ENCODE peak calls at places on chromosomes 11 and 22, in ten cellular contexts. V is right lobe of liver; P is breast epithelium; T is AG09309; E is foreskin keratinocyte; X is CD8-positive, alpha-beta T cell; L is astrocyte; W is DND-41; Z is BJ; Y is heart right ventricle. H is an unnamed sample.

GRCh38 chr11:119111361-119111925 is 4.3 kb downstream of the C2CD2L start:
- DNase-seq in V (no peak), P (no peak), T (no peak), E (no peak), X (no peak), L (no peak), W (no peak), Z (no peak), Y (no peak), H (no peak)

GRCh38 chr22:46171940-46172339 is 21.6 kb downstream of the PPARA start:
- DNase-seq in V (no peak), P (no peak), T (peak), E (peak), X (no peak), L (peak), W (peak), Z (peak), Y (no peak), H (no peak)

GRCh38 chr11:110003426-110003825 is 89.8 kb upstream of the ZC3H12C start:
- DNase-seq in V (no peak), P (no peak), T (no peak), E (no peak), X (no peak), L (no peak), W (no peak), Z (no peak), Y (no peak), H (no peak)

GRCh38 chr11:83120328-83120727 is 36.6 kb upstream of the PCF11 start:
- DNase-seq in V (no peak), P (no peak), T (no peak), E (no peak), X (no peak), L (peak), W (no peak), Z (no peak), Y (no peak), H (no peak)

GRCh38 chr11:118207079-118207478 is 17.7 kb downstream of the JAML start:
- DNase-seq in V (no peak), P (no peak), T (no peak), E (no peak), X (no peak), L (no peak), W (no peak), Z (no peak), Y (no peak), H (no peak)

GRCh38 chr11:66973956-66974585 is 1.0 kb upstream of the C11orf86 start:
- DNase-seq in V (no peak), P (no peak), T (no peak), E (no peak), X (no peak), L (no peak), W (no peak), Z (no peak), Y (no peak), H (no peak)

GRCh38 chr11:65274734-65275682 is 13.2 kb downstream of the POLA2 start:
- DNase-seq in V (peak), P (peak), T (peak), E (peak), X (no peak), L (peak), W (peak), Z (peak), Y (peak), H (no peak)

GRCh38 chr11:86244063-86244521 is 461 bp upstream of the EED start:
- DNase-seq in V (peak), P (peak), T (peak), E (peak), X (peak), L (peak), W (peak), Z (no peak), Y (peak), H (peak)

GRCh38 chr11:134510641-134511040 is 98.6 kb upstream of the B3GAT1 start:
- DNase-seq in V (no peak), P (peak), T (no peak), E (no peak), X (no peak), L (no peak), W (peak), Z (no peak), Y (no peak), H (peak)

GRCh38 chr22:44331881-44332714 is 19.3 kb upstream of the SHISAL1 start:
- DNase-seq in V (no peak), P (no peak), T (no peak), E (no peak), X (no peak), L (no peak), W (no peak), Z (no peak), Y (no peak), H (no peak)

GRCh38 chr22:35686298-35686697 is 31.4 kb upstream of the APOL5 start:
- DNase-seq in V (no peak), P (no peak), T (no peak), E (no peak), X (no peak), L (no peak), W (no peak), Z (no peak), Y (no peak), H (no peak)

GRCh38 chr22:27771637-27772369 is 29.8 kb downstream of the MN1 start:
- DNase-seq in V (no peak), P (no peak), T (no peak), E (no peak), X (no peak), L (no peak), W (no peak), Z (no peak), Y (no peak), H (no peak)

GRCh38 chr22:17741866-17742527 is 32.3 kb downstream of the BID start:
- DNase-seq in V (no peak), P (no peak), T (no peak), E (no peak), X (no peak), L (no peak), W (no peak), Z (no peak), Y (no peak), H (no peak)

GRCh38 chr11:76209671-76209955 is 3.3 kb upstream of the WNT11 start:
- DNase-seq in V (no peak), P (no peak), T (no peak), E (no peak), X (no peak), L (no peak), W (no peak), Z (no peak), Y (no peak), H (no peak)

GRCh38 chr11:111440416-111441205 is 61.5 kb upstream of the POU2AF1 start:
- DNase-seq in V (no peak), P (no peak), T (no peak), E (no peak), X (no peak), L (no peak), W (no peak), Z (no peak), Y (no peak), H (no peak)

GRCh38 chr11:57779275-57779674 is 17.7 kb downstream of the CTNND1 start:
- DNase-seq in V (no peak), P (no peak), T (no peak), E (peak), X (no peak), L (peak), W (no peak), Z (no peak), Y (peak), H (no peak)

GRCh38 chr11:783581-784015 is 6.3 kb downstream of the CEND1 start:
- DNase-seq in V (peak), P (peak), T (peak), E (peak), X (no peak), L (peak), W (no peak), Z (no peak), Y (peak), H (no peak)

GRCh38 chr11:83060965-83061364 is 10.7 kb downstream of the RAB30 start:
- DNase-seq in V (no peak), P (no peak), T (no peak), E (no peak), X (no peak), L (no peak), W (no peak), Z (no peak), Y (no peak), H (no peak)

GRCh38 chr11:76863196-76863777 is 2.6 kb downstream of the ACER3 start:
- DNase-seq in V (no peak), P (no peak), T (no peak), E (no peak), X (no peak), L (no peak), W (no peak), Z (no peak), Y (no peak), H (no peak)

GRCh38 chr22:45917146-45917545 is 59.8 kb downstream of the WNT7B start:
- DNase-seq in V (no peak), P (no peak), T (no peak), E (no peak), X (no peak), L (no peak), W (no peak), Z (no peak), Y (no peak), H (no peak)

GRCh38 chr11:122115520-122116343 is at the start of gene BLID:
- DNase-seq in V (no peak), P (no peak), T (no peak), E (no peak), X (no peak), L (no peak), W (no peak), Z (no peak), Y (no peak), H (no peak)

GRCh38 chr11:94792453-94792852 is 24.3 kb downstream of the AMOTL1 start:
- DNase-seq in V (no peak), P (no peak), T (no peak), E (no peak), X (no peak), L (no peak), W (no peak), Z (no peak), Y (no peak), H (no peak)

GRCh38 chr11:15936011-15936410 is 420.3 kb downstream of the SOX6 start:
- DNase-seq in V (no peak), P (no peak), T (no peak), E (no peak), X (no peak), L (no peak), W (no peak), Z (no peak), Y (no peak), H (no peak)

GRCh38 chr11:20068691-20069090 is 91.6 kb downstream of the DBX1 start:
- DNase-seq in V (no peak), P (peak), T (no peak), E (no peak), X (no peak), L (no peak), W (no peak), Z (no peak), Y (no peak), H (no peak)

GRCh38 chr11:111730871-111731591 is 35.2 kb downstream of the PPP2R1B start:
- DNase-seq in V (peak), P (peak), T (no peak), E (no peak), X (no peak), L (peak), W (no peak), Z (no peak), Y (no peak), H (no peak)

GRCh38 chr11:103532133-103532788 is 423.0 kb downstream of the DYNC2H1 start:
- DNase-seq in V (no peak), P (no peak), T (peak), E (peak), X (no peak), L (peak), W (no peak), Z (peak), Y (no peak), H (no peak)

GRCh38 chr11:67266424-67267187 is at the start of gene GRK2:
- DNase-seq in V (peak), P (no peak), T (no peak), E (no peak), X (peak), L (no peak), W (peak), Z (no peak), Y (no peak), H (no peak)

GRCh38 chr22:49210606-49211005 is 617.1 kb downstream of the BRD1 start:
- DNase-seq in V (peak), P (peak), T (no peak), E (no peak), X (peak), L (no peak), W (no peak), Z (no peak), Y (no peak), H (no peak)

GRCh38 chr11:74784234-74784633 is 35.6 kb downstream of the RNF169 start:
- DNase-seq in V (no peak), P (no peak), T (no peak), E (no peak), X (no peak), L (no peak), W (no peak), Z (no peak), Y (no peak), H (no peak)

GRCh38 chr11:61264795-61265194 is 23.8 kb downstream of the PGA5 start:
- DNase-seq in V (peak), P (no peak), T (no peak), E (no peak), X (no peak), L (no peak), W (no peak), Z (no peak), Y (no peak), H (no peak)

GRCh38 chr11:107840120-107840479 is 18.5 kb downstream of the SLC35F2 start:
- DNase-seq in V (no peak), P (no peak), T (no peak), E (no peak), X (no peak), L (no peak), W (no peak), Z (no peak), Y (no peak), H (no peak)

GRCh38 chr11:58204042-58204441 is at the start of gene OR1S2:
- DNase-seq in V (no peak), P (no peak), T (no peak), E (no peak), X (no peak), L (no peak), W (no peak), Z (no peak), Y (no peak), H (no peak)

GRCh38 chr11:10392680-10393079 is 62.4 kb upstream of the AMPD3 start:
- DNase-seq in V (no peak), P (no peak), T (no peak), E (no peak), X (no peak), L (peak), W (no peak), Z (no peak), Y (no peak), H (no peak)

DNA sequence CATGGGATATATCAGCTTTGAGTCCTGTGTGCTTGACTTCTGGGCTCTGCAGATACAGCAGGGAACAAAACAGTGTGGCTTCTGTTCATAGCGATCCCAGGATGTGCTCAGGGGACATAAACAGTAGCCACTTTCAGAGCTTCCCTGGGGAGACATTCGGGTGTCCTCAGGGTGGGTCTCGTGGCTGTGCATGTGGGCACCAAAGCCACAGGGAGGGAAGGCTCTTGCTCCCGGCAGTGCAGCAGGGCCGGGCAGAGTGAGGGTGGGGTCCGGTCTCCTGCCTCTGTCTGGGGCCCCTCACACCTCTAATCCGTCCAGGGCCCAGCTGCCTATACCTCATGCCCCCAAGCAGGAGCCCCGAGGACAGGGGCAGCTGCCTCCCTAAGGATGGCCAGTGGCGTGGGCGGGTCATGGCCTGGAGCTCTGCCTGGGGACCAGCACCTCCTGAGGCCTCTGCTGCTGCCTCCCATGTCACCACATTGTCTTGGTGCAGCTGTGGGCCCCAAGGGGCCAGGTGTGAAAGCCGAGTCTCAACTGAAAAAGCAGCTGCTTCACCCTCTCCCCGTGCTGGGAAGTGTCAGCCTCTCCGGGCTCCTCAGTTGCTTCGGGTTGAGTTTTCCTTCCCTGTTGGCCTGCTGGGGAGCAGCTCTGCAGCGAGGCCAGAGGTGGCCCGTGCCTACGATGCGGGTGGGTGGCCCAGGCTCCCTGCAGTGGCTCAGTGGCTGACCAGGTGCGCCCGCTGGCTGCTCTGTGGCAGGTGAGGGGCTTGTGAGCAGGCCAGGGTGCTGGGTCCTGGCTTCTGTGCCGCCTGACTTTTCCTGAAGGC is 3.8 kb downstream of the TPCN2 start:
- DNase-seq in V (no peak), P (no peak), T (no peak), E (no peak), X (no peak), L (no peak), W (no peak), Z (no peak), Y (no peak), H (no peak)
- TF ChIP-seq CTCF in V (no peak), P (no peak), T (no peak), E (no peak), X (no peak), L (no peak), W (no peak), Z (no peak), Y (no peak), H (no peak)

DNA sequence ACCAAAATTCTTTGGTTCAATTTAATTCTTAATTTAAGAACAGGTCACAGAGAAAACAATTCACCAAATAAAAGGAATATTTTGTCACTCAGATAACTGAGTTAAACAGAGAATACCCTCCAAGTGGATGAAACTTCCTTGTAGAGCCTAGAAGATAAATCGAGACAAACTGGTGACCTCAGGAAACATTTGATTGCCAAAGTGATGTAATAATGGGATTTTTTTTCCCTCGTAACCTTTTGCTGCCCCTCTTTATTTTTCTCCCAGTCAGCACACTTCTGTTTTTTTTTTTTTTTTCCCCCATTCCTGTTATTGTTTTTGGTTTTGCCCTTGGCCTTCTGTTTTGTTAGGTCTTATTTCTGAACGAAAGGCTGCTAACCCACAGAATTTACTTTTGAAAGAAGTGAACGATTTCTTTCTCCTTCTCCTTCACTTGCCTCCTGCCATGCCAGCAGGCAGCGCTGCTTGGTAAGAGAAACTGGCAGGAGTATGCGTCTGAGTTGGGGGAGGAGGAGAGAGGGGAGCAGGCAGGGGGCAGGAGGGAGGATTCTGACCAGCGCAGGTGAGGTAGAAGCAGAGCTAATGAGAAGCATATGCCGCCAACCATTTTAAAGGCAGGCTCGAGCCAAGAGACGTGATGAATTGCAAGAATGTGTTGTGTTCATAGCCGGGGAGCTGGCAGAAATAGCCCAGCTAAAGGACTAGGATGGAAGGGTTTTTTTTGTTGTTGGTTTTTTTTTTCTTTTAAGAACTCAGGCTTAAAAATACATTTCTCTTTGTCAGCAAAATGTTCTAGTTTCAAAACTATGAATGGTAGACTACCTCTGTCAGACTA is 121.9 kb upstream of the MTMR2 start:
- DNase-seq in V (no peak), P (peak), T (peak), E (peak), X (no peak), L (peak), W (no peak), Z (peak), Y (peak), H (no peak)
- TF ChIP-seq CTCF in V (no peak), P (peak), T (peak), E (peak), X (no peak), L (no peak), W (no peak), Z (peak), Y (no peak), H (no peak)

DNA sequence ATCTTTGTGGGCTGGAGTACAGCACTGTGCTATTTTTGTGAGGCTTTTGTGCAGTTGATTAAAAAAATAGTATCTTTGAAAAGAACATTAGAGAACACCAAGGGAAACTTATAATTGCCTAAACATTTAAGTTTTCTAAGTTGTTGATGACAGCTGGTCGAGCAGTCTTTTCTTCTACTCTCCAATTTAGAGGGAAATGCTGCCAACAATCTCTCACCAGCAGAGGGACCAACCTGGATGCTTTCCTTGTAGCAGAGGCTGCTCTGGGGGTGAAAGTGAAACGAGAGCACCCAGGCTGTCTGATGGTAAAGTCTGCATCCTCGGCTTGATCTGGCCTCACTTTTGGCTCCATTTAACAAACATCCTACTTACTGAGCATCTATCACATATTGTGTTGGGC is 1286.5 kb upstream of the TENM4 start:
- DNase-seq in V (no peak), P (no peak), T (no peak), E (peak), X (no peak), L (no peak), W (no peak), Z (no peak), Y (no peak), H (no peak)
- TF ChIP-seq CTCF in V (no peak), P (no peak), T (no peak), E (peak), X (no peak), L (no peak), W (no peak), Z (no peak), Y (no peak), H (no peak)

GRCh38 chr11:29005401-29005980 is 897.3 kb downstream of the METTL15 start:
- DNase-seq in V (no peak), P (no peak), T (no peak), E (no peak), X (no peak), L (no peak), W (no peak), Z (no peak), Y (no peak), H (no peak)
- TF ChIP-seq CTCF in V (no peak), P (no peak), T (no peak), E (no peak), X (no peak), L (no peak), W (no peak), Z (no peak), Y (no peak), H (no peak)

DNA sequence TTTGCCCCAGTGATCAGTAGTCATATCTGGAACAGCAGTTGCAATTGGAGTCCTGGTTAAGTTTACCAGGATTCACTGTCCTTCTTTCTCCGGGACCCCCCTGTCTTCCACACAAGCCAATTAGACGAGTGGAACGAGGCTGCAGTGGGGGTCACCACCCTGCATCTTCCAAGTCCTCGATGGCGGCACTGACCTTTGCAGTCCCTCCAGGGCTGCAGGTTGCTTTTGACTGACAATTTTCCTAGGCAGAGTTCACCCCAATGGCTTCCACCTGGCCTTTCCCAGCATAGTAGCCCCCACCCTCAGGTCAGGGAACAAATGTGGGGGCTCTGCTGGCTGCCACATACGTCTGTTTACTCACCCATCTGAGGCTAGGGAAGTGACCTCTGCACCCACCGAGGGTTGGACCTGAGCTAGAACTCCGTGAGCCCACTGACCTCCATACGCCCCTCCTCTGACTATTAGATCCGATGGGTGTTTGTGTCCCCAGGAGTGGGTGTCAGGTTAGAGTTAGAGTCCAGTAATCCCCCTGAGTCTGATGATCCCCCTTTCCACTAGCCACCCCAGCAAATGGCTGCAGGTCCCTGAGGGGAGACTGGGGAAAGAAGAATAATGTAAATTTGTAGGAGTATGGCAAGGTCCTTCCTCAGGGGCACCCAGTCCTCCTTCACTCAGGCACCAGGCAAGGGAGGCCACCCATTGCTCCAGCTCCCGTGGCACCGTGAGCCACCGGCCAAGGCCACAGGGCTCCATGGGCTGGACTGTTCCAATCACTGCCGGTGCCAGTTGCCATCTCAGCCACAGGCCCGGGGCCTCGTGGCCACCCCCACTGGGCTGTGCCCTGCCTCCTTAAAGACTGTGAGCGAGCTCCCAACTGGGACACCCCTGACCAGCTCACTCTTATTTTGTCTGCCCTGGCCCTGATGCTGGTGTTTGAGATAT is 5.5 kb downstream of the C11orf21 start:
- DNase-seq in V (no peak), P (peak), T (no peak), E (no peak), X (peak), L (no peak), W (no peak), Z (no peak), Y (no peak), H (no peak)
- TF ChIP-seq CTCF in V (no peak), P (no peak), T (no peak), E (no peak), X (no peak), L (no peak), W (no peak), Z (no peak), Y (no peak), H (no peak)